ENCODE peak calls at places on chromosomes 5 and 9, in five cellular contexts. A is thyroid gland, U is HT1080, L is astrocyte of the spinal cord, Y is midbrain. J is an unnamed sample.

GRCh38 chr9:87732756-87733155 is 6.8 kb downstream of the CTSL start:
- DNase-seq in L (no peak), A (no peak), Y (no peak), U (no peak), J (no peak)

GRCh38 chr9:134917431-134918373 is at the start of gene FCN1:
- DNase-seq in A (no peak), Y (no peak), L (no peak), U (no peak), J (no peak)

GRCh38 chr9:111992523-111992922 is 95.9 kb downstream of the UGCG start:
- DNase-seq in L (peak), Y (no peak), A (no peak), U (peak), J (no peak)

GRCh38 chr9:32128546-32128945 is 255.9 kb upstream of the ACO1 start:
- DNase-seq in A (no peak), L (no peak), Y (no peak), U (no peak), J (no peak)

GRCh38 chr9:114166103-114166470 is 10.8 kb downstream of the COL27A1 start:
- DNase-seq in A (no peak), U (no peak), L (no peak), Y (no peak), J (no peak)

GRCh38 chr5:178307266-178308045 is 74.9 kb upstream of the PHYKPL start:
- DNase-seq in L (no peak), A (peak), Y (no peak), U (no peak), J (no peak)

GRCh38 chr9:89226076-89226475 is 47.5 kb upstream of the SHC3 start:
- DNase-seq in U (peak), Y (no peak), L (peak), A (no peak), J (no peak)

GRCh38 chr9:126147620-126148522 is 178.8 kb upstream of the MVB12B start:
- DNase-seq in U (no peak), L (no peak), Y (no peak), A (no peak), J (no peak)

GRCh38 chr9:8332296-8332695 is 532.7 kb upstream of the DMAC1 start:
- DNase-seq in A (no peak), L (peak), U (no peak), Y (no peak), J (no peak)

GRCh38 chr9:84325347-84325982 is 15.1 kb downstream of the SLC28A3 start:
- DNase-seq in Y (no peak), A (no peak), U (peak), L (no peak), J (no peak)

GRCh38 chr5:109410389-109411174 is 808 bp upstream of the PJA2 start:
- DNase-seq in U (peak), Y (peak), L (peak), A (peak), J (peak)

GRCh38 chr5:59893436-59894227 is at the start of gene PDE4D:
- DNase-seq in A (peak), Y (peak), U (peak), L (peak), J (peak)

GRCh38 chr5:172322028-172322965 is 38.7 kb upstream of the UBTD2 start:
- DNase-seq in A (peak), L (no peak), U (no peak), Y (no peak), J (no peak)

GRCh38 chr9:126464694-126465441 is 138.2 kb downstream of the MVB12B start:
- DNase-seq in A (no peak), U (no peak), L (no peak), Y (no peak), J (no peak)

GRCh38 chr5:133499896-133500295 is 112.4 kb downstream of the FSTL4 start:
- DNase-seq in Y (no peak), L (no peak), A (no peak), U (no peak), J (no peak)

GRCh38 chr5:85951707-85952210 is 666.0 kb upstream of the COX7C start:
- DNase-seq in A (no peak), L (no peak), U (no peak), Y (no peak), J (no peak)

GRCh38 chr9:127388037-127388855 is 8.7 kb upstream of the SLC2A8 start:
- DNase-seq in A (no peak), L (peak), Y (peak), U (peak), J (peak)

GRCh38 chr9:125883548-125883947 is 136.4 kb downstream of the PBX3 start:
- DNase-seq in A (no peak), Y (no peak), U (no peak), L (no peak), J (no peak)

GRCh38 chr9:125534934-125535701 is 171.9 kb downstream of the MAPKAP1 start:
- DNase-seq in U (no peak), A (peak), L (no peak), Y (no peak), J (no peak)

GRCh38 chr5:54644226-54644625 is 126.7 kb downstream of the SNX18 start:
- DNase-seq in L (peak), A (no peak), Y (no peak), U (peak), J (peak)

GRCh38 chr5:140637722-140638473 is 1.4 kb upstream of the TMCO6 start:
- DNase-seq in L (no peak), Y (no peak), A (no peak), U (no peak), J (no peak)

GRCh38 chr9:37528652-37529072 is 42.9 kb downstream of the POLR1E start:
- DNase-seq in A (no peak), U (no peak), L (peak), Y (no peak), J (no peak)

GRCh38 chr9:83992407-83992806 is 11.8 kb downstream of the RMI1 start:
- DNase-seq in L (no peak), U (peak), Y (no peak), A (no peak), J (no peak)

GRCh38 chr9:84819446-84819845 is 149.9 kb downstream of the NTRK2 start:
- DNase-seq in L (no peak), Y (no peak), U (no peak), A (no peak), J (no peak)

GRCh38 chr9:107039546-107039945 is 176.6 kb downstream of the ZNF462 start:
- DNase-seq in U (peak), Y (no peak), L (peak), A (no peak), J (no peak)

GRCh38 chr5:129228577-129228976 is 134.0 kb downstream of the ISOC1 start:
- DNase-seq in L (no peak), A (no peak), U (no peak), Y (no peak), J (no peak)

GRCh38 chr5:67000794-67001475 is 195.7 kb downstream of the CD180 start:
- DNase-seq in U (no peak), Y (no peak), A (no peak), L (no peak), J (no peak)

GRCh38 chr9:128636024-128636390 is 20.6 kb downstream of the DYNC2I2 start:
- DNase-seq in U (peak), Y (no peak), A (peak), L (no peak), J (no peak)

GRCh38 chr9:38339087-38339486 is 53.4 kb upstream of the ALDH1B1 start:
- DNase-seq in L (peak), A (no peak), Y (no peak), U (peak), J (peak)

J was measured in AG09319.